ENCODE peak calls at places on chromosomes 11 and 22, in eight cellular contexts. E is CD4-positive, alpha-beta T cell; G is adrenal gland; C is tibial artery; W is astrocyte of the cerebellum; M is RWPE1; Y is breast epithelium; D is PC-3. U is an unnamed sample.

GRCh38 chr11:10287140-10287539 is 6.9 kb downstream of the SBF2 start:
- DNase-seq in E (no peak), G (no peak), C (no peak), W (no peak), M (no peak), Y (no peak), D (no peak), U (no peak)

GRCh38 chr11:8913961-8914660 is 3.1 kb downstream of the AKIP1 start:
- DNase-seq in E (peak), G (no peak), C (no peak), W (no peak), M (peak), Y (no peak), D (peak), U (no peak)

GRCh38 chr11:8283510-8284272 is 20.0 kb upstream of the LMO1 start:
- DNase-seq in E (no peak), G (no peak), C (no peak), W (no peak), M (no peak), Y (no peak), D (no peak), U (no peak)

GRCh38 chr11:122754553-122755322 is 83.6 kb upstream of the CRTAM start:
- DNase-seq in E (peak), G (no peak), C (no peak), W (no peak), M (no peak), Y (no peak), D (peak), U (no peak)

GRCh38 chr11:119422505-119423416 is at the start of gene THY1:
- DNase-seq in E (no peak), G (no peak), C (no peak), W (no peak), M (no peak), Y (no peak), D (no peak), U (no peak)

GRCh38 chr11:102306817-102307814 is 10.2 kb upstream of the BIRC3 start:
- DNase-seq in E (peak), G (no peak), C (no peak), W (no peak), M (no peak), Y (no peak), D (no peak), U (no peak)

GRCh38 chr22:42688914-42689275 is 31.8 kb downstream of the A4GALT start:
- DNase-seq in E (no peak), G (no peak), C (no peak), W (no peak), M (peak), Y (no peak), D (no peak), U (no peak)

GRCh38 chr22:39908737-39909136 is 7.9 kb downstream of the GRAP2 start:
- DNase-seq in E (peak), G (peak), C (no peak), W (no peak), M (peak), Y (no peak), D (peak), U (no peak)

GRCh38 chr11:20367313-20367948 is 3.9 kb downstream of the HTATIP2 start:
- DNase-seq in E (no peak), G (peak), C (peak), W (peak), M (peak), Y (no peak), D (peak), U (no peak)

GRCh38 chr22:40855960-40856512 is 403 bp downstream of the ST13 start:
- DNase-seq in E (no peak), G (peak), C (peak), W (no peak), M (peak), Y (no peak), D (no peak), U (no peak)

GRCh38 chr11:67667490-67668190 is 6.8 kb downstream of the ALDH3B2 start:
- DNase-seq in E (no peak), G (no peak), C (no peak), W (no peak), M (no peak), Y (no peak), D (no peak), U (no peak)

GRCh38 chr11:78312712-78313111 is 104.9 kb downstream of the GAB2 start:
- DNase-seq in E (no peak), G (no peak), C (no peak), W (no peak), M (no peak), Y (no peak), D (no peak), U (no peak)

GRCh38 chr11:77150836-77151235 is 22.8 kb downstream of the MYO7A start:
- DNase-seq in E (no peak), G (no peak), C (no peak), W (no peak), M (no peak), Y (no peak), D (no peak), U (no peak)

GRCh38 chr11:28756977-28757376 is 648.8 kb downstream of the METTL15 start:
- DNase-seq in E (no peak), G (no peak), C (no peak), W (peak), M (peak), Y (no peak), D (peak), U (no peak)

GRCh38 chr22:37075822-37076433 is 24.4 kb downstream of the KCTD17 start:
- DNase-seq in E (no peak), G (no peak), C (no peak), W (no peak), M (no peak), Y (no peak), D (no peak), U (no peak)

GRCh38 chr11:79702303-79702702 is 261.5 kb upstream of the TENM4 start:
- DNase-seq in E (no peak), G (no peak), C (no peak), W (no peak), M (no peak), Y (no peak), D (no peak), U (no peak)

GRCh38 chr22:39556970-39557811 is 13.4 kb upstream of the CACNA1I start:
- DNase-seq in E (peak), G (peak), C (no peak), W (no peak), M (no peak), Y (no peak), D (no peak), U (no peak)

GRCh38 chr11:119847836-119848235 is 118.8 kb upstream of the NECTIN1 start:
- DNase-seq in E (no peak), G (no peak), C (no peak), W (no peak), M (no peak), Y (no peak), D (no peak), U (no peak)

GRCh38 chr11:48095779-48096470 is 115.6 kb downstream of the PTPRJ start:
- DNase-seq in E (no peak), G (no peak), C (no peak), W (no peak), M (no peak), Y (no peak), D (no peak), U (no peak)

GRCh38 chr22:19909350-19910179 is 32.0 kb upstream of the COMT start:
- DNase-seq in E (peak), G (peak), C (peak), W (peak), M (peak), Y (peak), D (peak), U (peak)

GRCh38 chr11:92219476-92219875 is 5.1 kb upstream of the FAT3 start:
- DNase-seq in E (no peak), G (no peak), C (no peak), W (no peak), M (no peak), Y (no peak), D (no peak), U (no peak)

GRCh38 chr22:35376728-35377472 is 4.0 kb upstream of the HMOX1 start:
- DNase-seq in E (peak), G (peak), C (peak), W (peak), M (peak), Y (peak), D (peak), U (peak)

GRCh38 chr11:3854977-3855807 is at the start of gene STIM1:
- DNase-seq in E (peak), G (peak), C (peak), W (peak), M (peak), Y (peak), D (peak), U (peak)

GRCh38 chr22:21726650-21727049 is 8.9 kb downstream of the YPEL1 start:
- DNase-seq in E (no peak), G (no peak), C (no peak), W (no peak), M (no peak), Y (no peak), D (peak), U (no peak)

GRCh38 chr11:27456140-27456801 is 16.3 kb downstream of the LGR4 start:
- DNase-seq in E (no peak), G (no peak), C (no peak), W (no peak), M (no peak), Y (no peak), D (peak), U (no peak)

GRCh38 chr22:19806213-19807160 is 45.9 kb downstream of the TBX1 start:
- DNase-seq in E (no peak), G (no peak), C (no peak), W (no peak), M (peak), Y (peak), D (peak), U (peak)

GRCh38 chr11:108498046-108498815 is at the start of gene POGLUT3:
- DNase-seq in E (peak), G (peak), C (peak), W (no peak), M (peak), Y (no peak), D (peak), U (no peak)

GRCh38 chr11:102733232-102733875 is 8.6 kb upstream of the MMP8 start:
- DNase-seq in E (no peak), G (peak), C (peak), W (no peak), M (peak), Y (peak), D (peak), U (peak)

GRCh38 chr11:72237112-72237931 is 6.7 kb downstream of the PHOX2A start:
- DNase-seq in E (no peak), G (no peak), C (no peak), W (no peak), M (no peak), Y (no peak), D (no peak), U (no peak)

GRCh38 chr11:133181066-133181465 is 351.2 kb downstream of the OPCML start:
- DNase-seq in E (no peak), G (no peak), C (no peak), W (no peak), M (no peak), Y (no peak), D (no peak), U (no peak)

GRCh38 chr11:121652982-121653381 is 200.2 kb upstream of the SORL1-AS1 start:
- DNase-seq in E (no peak), G (no peak), C (no peak), W (peak), M (no peak), Y (no peak), D (peak), U (no peak)

GRCh38 chr22:45242778-45243191 is 2.1 kb upstream of the KIAA0930 start:
- DNase-seq in E (no peak), G (no peak), C (no peak), W (no peak), M (no peak), Y (peak), D (peak), U (no peak)

GRCh38 chr11:101759771-101760450 is 154.9 kb upstream of the CEP126 start:
- DNase-seq in E (no peak), G (no peak), C (no peak), W (no peak), M (peak), Y (no peak), D (peak), U (no peak)

GRCh38 chr11:44939673-44940072 is 11.0 kb downstream of the TP53I11 start:
- DNase-seq in E (no peak), G (no peak), C (peak), W (no peak), M (no peak), Y (no peak), D (no peak), U (no peak)

GRCh38 chr11:94787798-94788197 is 19.6 kb downstream of the AMOTL1 start:
- DNase-seq in E (no peak), G (peak), C (no peak), W (no peak), M (no peak), Y (no peak), D (peak), U (no peak)

GRCh38 chr11:2778630-2779498 is 79.1 kb upstream of the KCNQ1OT1 start:
- DNase-seq in E (peak), G (peak), C (peak), W (no peak), M (peak), Y (peak), D (peak), U (no peak)

GRCh38 chr11:100010393-100010792 is 676.7 kb upstream of the ARHGAP42 start:
- DNase-seq in E (no peak), G (no peak), C (no peak), W (no peak), M (no peak), Y (no peak), D (no peak), U (no peak)

GRCh38 chr11:5618807-5619206 is 6.0 kb upstream of the TRIM34 start:
- DNase-seq in E (no peak), G (no peak), C (no peak), W (no peak), M (peak), Y (no peak), D (peak), U (no peak)

GRCh38 chr22:30606455-30607299 is at the start of gene TCN2:
- DNase-seq in E (no peak), G (peak), C (peak), W (peak), M (peak), Y (peak), D (peak), U (peak)
- TF ChIP-seq CTCF in E (no peak), G (peak), C (no peak), W (no peak), M (no peak), Y (peak), D (no peak), U (no peak)

GRCh38 chr11:33161120-33162005 is at the start of gene CSTF3:
- DNase-seq in E (peak), G (peak), C (peak), W (peak), M (peak), Y (peak), D (peak), U (peak)
- TF ChIP-seq CTCF in E (peak), G (peak), C (peak), W (peak), M (no peak), Y (peak), D (no peak), U (peak)

GRCh38 chr11:116481126-116481644 is 291.6 kb downstream of the BUD13 start:
- DNase-seq in E (no peak), G (no peak), C (no peak), W (no peak), M (no peak), Y (no peak), D (no peak), U (no peak)
- TF ChIP-seq CTCF in E (no peak), G (no peak), C (no peak), W (no peak), M (no peak), Y (no peak), D (no peak), U (no peak)

GRCh38 chr11:134779179-134779578 is 367.1 kb upstream of the B3GAT1 start:
- DNase-seq in E (no peak), G (peak), C (no peak), W (no peak), M (no peak), Y (no peak), D (no peak), U (no peak)
- TF ChIP-seq CTCF in E (no peak), G (no peak), C (no peak), W (no peak), M (no peak), Y (no peak), D (no peak), U (no peak)

GRCh38 chr11:60161107-60161506 is 21.8 kb downstream of the MS4A6A start:
- DNase-seq in E (no peak), G (no peak), C (no peak), W (no peak), M (no peak), Y (no peak), D (no peak), U (no peak)
- TF ChIP-seq CTCF in E (no peak), G (no peak), C (no peak), W (no peak), M (no peak), Y (no peak), D (no peak), U (no peak)

GRCh38 chr11:59625703-59626102 is 10.1 kb upstream of the OSBP start:
- DNase-seq in E (no peak), G (no peak), C (no peak), W (no peak), M (no peak), Y (no peak), D (no peak), U (no peak)
- TF ChIP-seq CTCF in E (no peak), G (no peak), C (no peak), W (no peak), M (no peak), Y (no peak), D (no peak), U (no peak)

GRCh38 chr11:1691027-1691877 is 5.7 kb upstream of the KRTAP5-6 start:
- DNase-seq in E (no peak), G (no peak), C (no peak), W (no peak), M (no peak), Y (no peak), D (no peak), U (no peak)
- TF ChIP-seq CTCF in E (no peak), G (no peak), C (no peak), W (no peak), M (no peak), Y (no peak), D (no peak), U (no peak)

DNA sequence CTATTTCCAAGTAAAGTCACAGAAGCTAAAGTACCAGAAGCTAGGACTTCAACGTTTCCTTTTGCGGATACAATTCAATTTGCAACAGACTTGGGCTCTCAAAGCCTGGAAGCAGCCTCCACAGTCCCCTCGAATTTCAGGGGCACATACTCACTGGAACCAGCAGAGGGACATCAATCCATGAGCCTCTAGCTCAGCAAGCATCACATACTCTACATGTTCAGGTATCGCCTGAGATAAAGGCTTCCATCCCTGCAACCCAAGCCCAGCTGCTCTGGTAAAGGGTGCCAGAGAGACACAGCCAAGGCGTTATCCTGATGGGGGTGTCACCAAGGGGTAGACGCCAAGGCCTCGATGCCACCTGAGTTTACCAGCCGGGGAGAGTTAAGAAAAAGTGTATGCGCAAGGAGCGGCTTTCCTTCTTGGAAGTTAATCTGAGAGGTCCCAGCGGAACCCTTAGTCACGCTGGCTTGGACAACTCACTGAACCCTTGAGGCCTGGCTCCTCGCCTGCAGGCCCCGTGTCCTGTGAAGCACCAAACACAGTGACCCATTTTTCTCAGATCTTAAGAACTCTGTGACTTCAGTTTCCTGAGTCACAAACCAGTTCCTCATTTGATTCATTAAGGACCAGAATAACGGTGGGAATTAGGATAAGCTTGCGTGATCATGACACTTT is 13.0 kb downstream of the LTO1 start:
- DNase-seq in E (no peak), G (no peak), C (no peak), W (no peak), M (no peak), Y (no peak), D (no peak), U (no peak)
- TF ChIP-seq CTCF in E (no peak), G (no peak), C (no peak), W (peak), M (no peak), Y (no peak), D (peak), U (no peak)

GRCh38 chr11:35621620-35622019 is 3.4 kb downstream of the FJX1 start:
- DNase-seq in E (no peak), G (no peak), C (no peak), W (no peak), M (no peak), Y (no peak), D (peak), U (no peak)

GRCh38 chr11:35618497-35619029 is 303 bp downstream of the FJX1 start:
- DNase-seq in E (no peak), G (peak), C (no peak), W (no peak), M (peak), Y (no peak), D (peak), U (no peak)

GRCh38 chr11:35622070-35622469 is 3.8 kb downstream of the FJX1 start:
- DNase-seq in E (no peak), G (no peak), C (no peak), W (peak), M (peak), Y (no peak), D (peak), U (no peak)

GRCh38 chr11:35619030-35619753 is 932 bp downstream of the FJX1 start:
- DNase-seq in E (no peak), G (peak), C (peak), W (no peak), M (peak), Y (no peak), D (peak), U (no peak)

DNA sequence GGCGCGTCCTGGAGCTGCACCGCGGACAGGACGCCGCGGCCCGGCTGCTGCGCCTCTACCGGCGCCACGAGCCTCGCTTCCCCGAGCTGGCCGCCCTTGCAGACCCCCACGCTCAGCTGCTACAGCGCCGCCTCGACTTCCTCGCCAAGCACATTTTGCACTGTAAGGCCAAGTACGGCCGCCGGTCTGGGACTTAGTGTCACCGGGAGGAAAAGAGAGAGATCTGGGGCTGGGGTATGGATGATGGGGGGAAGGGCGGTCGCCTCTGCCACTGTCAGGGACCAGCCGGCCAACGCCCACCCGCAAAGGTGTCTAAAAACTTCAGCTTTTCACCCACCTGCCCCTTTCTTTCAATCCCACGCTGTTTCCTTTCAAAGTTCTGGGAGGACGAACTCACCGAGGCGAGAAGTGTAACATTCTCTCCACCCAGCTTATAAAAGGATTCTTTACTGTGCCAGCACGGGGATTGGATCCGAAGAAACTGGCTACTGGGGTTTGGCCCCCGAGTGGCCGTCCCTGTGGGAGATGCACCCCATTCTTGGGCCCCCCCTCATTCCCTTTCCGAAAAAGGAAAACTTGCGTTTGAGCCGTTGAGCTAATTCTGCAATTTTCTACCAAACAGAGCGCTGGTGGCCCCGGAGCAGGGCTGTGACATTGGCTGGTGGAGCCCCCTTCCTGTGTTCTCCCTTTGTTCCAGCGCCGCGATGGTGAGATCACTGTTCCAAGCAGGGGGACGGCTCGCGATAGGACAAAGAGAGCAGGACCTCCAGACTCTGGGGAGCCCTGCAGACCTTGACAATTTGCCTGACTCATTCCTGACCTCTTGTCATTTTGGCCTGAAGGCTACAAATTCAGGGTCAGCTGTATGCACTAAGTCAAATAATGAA is 1.7 kb downstream of the FJX1 start:
- DNase-seq in E (no peak), G (peak), C (no peak), W (no peak), M (peak), Y (no peak), D (peak), U (no peak)
- TF ChIP-seq CTCF in E (no peak), G (no peak), C (no peak), W (peak), M (no peak), Y (no peak), D (no peak), U (no peak)